ENCODE peak calls at places on chromosomes 4 and X, in seven cellular contexts. One of them, this sample, is unnamed.
A peak's percentile ranks its signal among the peaks of the same experiment; 100 is the strongest.

GRCh38 chr4:172619218-172619617 is 549.4 kb upstream of the GALNT7 start:
- DNase-seq in putamen: no peak
- DNase-seq in SJSA1: no peak
- DNase-seq in activated gamma-delta T cell treated with anti-CD3 and anti-CD28 coated beads, Interleukin-2, amount 50 U/mL, for 16 hours: no peak
- DNase-seq in DMS153: no peak
- DNase-seq in NCI-H2081: no peak
- DNase-seq in activated B cell treated with CpG ODN at 0.5 μM for 24 hours: no peak
- DNase-seq in this sample: no peak

GRCh38 chr4:68463796-68464195 is 16.5 kb downstream of the TMPRSS11E start:
- DNase-seq in putamen: no peak
- DNase-seq in SJSA1: no peak
- DNase-seq in activated gamma-delta T cell treated with anti-CD3 and anti-CD28 coated beads, Interleukin-2, amount 50 U/mL, for 16 hours: no peak
- DNase-seq in DMS153: no peak
- DNase-seq in NCI-H2081: no peak
- DNase-seq in activated B cell treated with CpG ODN at 0.5 μM for 24 hours: no peak
- DNase-seq in this sample: no peak

GRCh38 chr4:106530034-106530361 is 161.4 kb upstream of the GIMD1 start:
- DNase-seq in putamen: no peak
- DNase-seq in SJSA1: no peak
- DNase-seq in activated gamma-delta T cell treated with anti-CD3 and anti-CD28 coated beads, Interleukin-2, amount 50 U/mL, for 16 hours: no peak
- DNase-seq in DMS153: no peak
- DNase-seq in NCI-H2081: no peak
- DNase-seq in activated B cell treated with CpG ODN at 0.5 μM for 24 hours: no peak
- DNase-seq in this sample: no peak

GRCh38 chrX:276588-277171 is 4.5 kb upstream of the PLCXD1 start:
- DNase-seq in putamen: no peak
- DNase-seq in SJSA1: peak; percentile 44
- DNase-seq in activated gamma-delta T cell treated with anti-CD3 and anti-CD28 coated beads, Interleukin-2, amount 50 U/mL, for 16 hours: no peak
- DNase-seq in DMS153: no peak
- DNase-seq in NCI-H2081: no peak
- DNase-seq in activated B cell treated with CpG ODN at 0.5 μM for 24 hours: peak; percentile 34
- DNase-seq in this sample: no peak

GRCh38 chrX:19810809-19811208 is 76.6 kb downstream of the SH3KBP1 start:
- DNase-seq in putamen: no peak
- DNase-seq in SJSA1: no peak
- DNase-seq in activated gamma-delta T cell treated with anti-CD3 and anti-CD28 coated beads, Interleukin-2, amount 50 U/mL, for 16 hours: no peak
- DNase-seq in DMS153: no peak
- DNase-seq in NCI-H2081: no peak
- DNase-seq in activated B cell treated with CpG ODN at 0.5 μM for 24 hours: no peak
- DNase-seq in this sample: peak; percentile 14

GRCh38 chrX:7390446-7390845 is 242.5 kb upstream of the PUDP start:
- DNase-seq in putamen: no peak
- DNase-seq in SJSA1: no peak
- DNase-seq in activated gamma-delta T cell treated with anti-CD3 and anti-CD28 coated beads, Interleukin-2, amount 50 U/mL, for 16 hours: no peak
- DNase-seq in DMS153: no peak
- DNase-seq in NCI-H2081: no peak
- DNase-seq in activated B cell treated with CpG ODN at 0.5 μM for 24 hours: no peak
- DNase-seq in this sample: no peak

GRCh38 chr4:72451349-72451748 is 117.7 kb downstream of the ADAMTS3 start:
- DNase-seq in putamen: no peak
- DNase-seq in SJSA1: no peak
- DNase-seq in activated gamma-delta T cell treated with anti-CD3 and anti-CD28 coated beads, Interleukin-2, amount 50 U/mL, for 16 hours: no peak
- DNase-seq in DMS153: no peak
- DNase-seq in NCI-H2081: no peak
- DNase-seq in activated B cell treated with CpG ODN at 0.5 μM for 24 hours: no peak
- DNase-seq in this sample: no peak

GRCh38 chrX:13001097-13001496 is 26.2 kb downstream of the TMSB4X start:
- DNase-seq in putamen: no peak
- DNase-seq in SJSA1: no peak
- DNase-seq in activated gamma-delta T cell treated with anti-CD3 and anti-CD28 coated beads, Interleukin-2, amount 50 U/mL, for 16 hours: no peak
- DNase-seq in DMS153: no peak
- DNase-seq in NCI-H2081: no peak
- DNase-seq in activated B cell treated with CpG ODN at 0.5 μM for 24 hours: no peak
- DNase-seq in this sample: no peak

GRCh38 chr4:40848981-40849380 is 99.2 kb downstream of the NSUN7 start:
- DNase-seq in putamen: no peak
- DNase-seq in SJSA1: no peak
- DNase-seq in activated gamma-delta T cell treated with anti-CD3 and anti-CD28 coated beads, Interleukin-2, amount 50 U/mL, for 16 hours: no peak
- DNase-seq in DMS153: no peak
- DNase-seq in NCI-H2081: no peak
- DNase-seq in activated B cell treated with CpG ODN at 0.5 μM for 24 hours: no peak
- DNase-seq in this sample: no peak

GRCh38 chr4:87152310-87153061 is 67.9 kb downstream of the KLHL8 start:
- DNase-seq in putamen: no peak
- DNase-seq in SJSA1: no peak
- DNase-seq in activated gamma-delta T cell treated with anti-CD3 and anti-CD28 coated beads, Interleukin-2, amount 50 U/mL, for 16 hours: no peak
- DNase-seq in DMS153: no peak
- DNase-seq in NCI-H2081: no peak
- DNase-seq in activated B cell treated with CpG ODN at 0.5 μM for 24 hours: no peak
- DNase-seq in this sample: no peak

GRCh38 chrX:128078545-128078944 is 26.3 kb upstream of the ACTRT1 start:
- DNase-seq in putamen: no peak
- DNase-seq in SJSA1: no peak
- DNase-seq in activated gamma-delta T cell treated with anti-CD3 and anti-CD28 coated beads, Interleukin-2, amount 50 U/mL, for 16 hours: no peak
- DNase-seq in DMS153: no peak
- DNase-seq in NCI-H2081: no peak
- DNase-seq in activated B cell treated with CpG ODN at 0.5 μM for 24 hours: no peak
- DNase-seq in this sample: no peak

GRCh38 chr4:99811850-99812249 is 4.8 kb upstream of the DAPP1 start:
- DNase-seq in putamen: no peak
- DNase-seq in SJSA1: no peak
- DNase-seq in activated gamma-delta T cell treated with anti-CD3 and anti-CD28 coated beads, Interleukin-2, amount 50 U/mL, for 16 hours: no peak
- DNase-seq in DMS153: no peak
- DNase-seq in NCI-H2081: no peak
- DNase-seq in activated B cell treated with CpG ODN at 0.5 μM for 24 hours: no peak
- DNase-seq in this sample: peak; percentile 62

GRCh38 chr4:7805533-7806079 is 134.1 kb downstream of the AFAP1 start:
- DNase-seq in putamen: no peak
- DNase-seq in SJSA1: peak; percentile 91
- DNase-seq in activated gamma-delta T cell treated with anti-CD3 and anti-CD28 coated beads, Interleukin-2, amount 50 U/mL, for 16 hours: no peak
- DNase-seq in DMS153: no peak
- DNase-seq in NCI-H2081: peak; percentile 49
- DNase-seq in activated B cell treated with CpG ODN at 0.5 μM for 24 hours: no peak
- DNase-seq in this sample: no peak

GRCh38 chr4:140875751-140876389 is 119.7 kb upstream of the TBC1D9 start:
- DNase-seq in putamen: no peak
- DNase-seq in SJSA1: no peak
- DNase-seq in activated gamma-delta T cell treated with anti-CD3 and anti-CD28 coated beads, Interleukin-2, amount 50 U/mL, for 16 hours: no peak
- DNase-seq in DMS153: peak; percentile 20
- DNase-seq in NCI-H2081: peak; percentile 29
- DNase-seq in activated B cell treated with CpG ODN at 0.5 μM for 24 hours: no peak
- DNase-seq in this sample: no peak

GRCh38 chr4:76639292-76639691 is 204.3 kb downstream of the SHROOM3 start:
- DNase-seq in putamen: no peak
- DNase-seq in SJSA1: no peak
- DNase-seq in activated gamma-delta T cell treated with anti-CD3 and anti-CD28 coated beads, Interleukin-2, amount 50 U/mL, for 16 hours: no peak
- DNase-seq in DMS153: no peak
- DNase-seq in NCI-H2081: no peak
- DNase-seq in activated B cell treated with CpG ODN at 0.5 μM for 24 hours: no peak
- DNase-seq in this sample: no peak

This sample was measured in NCI-H82.